ENCODE peak calls at places on chromosomes 1 and 21, in five cellular contexts. F is GM23338, N is NCI-H2107, T is NCI-H774, I is HFFc6. U is an unnamed sample.

GRCh38 chr1:27332536-27333281 is 9.1 kb upstream of the SYTL1 start:
- DNase-seq in T (no peak), N (no peak), I (no peak), F (peak), U (peak)

GRCh38 chr1:77395051-77395450 is 113.2 kb downstream of the AK5 start:
- DNase-seq in I (no peak), F (no peak), N (no peak), T (no peak), U (no peak)

GRCh38 chr1:53303651-53304515 is 24.0 kb downstream of the LRP8 start:
- DNase-seq in N (no peak), F (no peak), T (no peak), I (no peak), U (no peak)

GRCh38 chr1:219445864-219446263 is 167.0 kb downstream of the ZC3H11B start:
- DNase-seq in T (no peak), I (no peak), F (no peak), N (no peak), U (no peak)

GRCh38 chr21:44370027-44370735 is 16.8 kb downstream of the TRPM2 start:
- DNase-seq in I (peak), T (no peak), N (peak), F (peak), U (no peak)

GRCh38 chr1:208604295-208604694 is 360.1 kb upstream of the PLXNA2 start:
- DNase-seq in I (peak), T (no peak), F (no peak), N (no peak), U (no peak)

GRCh38 chr21:45310446-45310845 is 22.8 kb upstream of the POFUT2 start:
- DNase-seq in T (no peak), I (no peak), N (no peak), F (no peak), U (no peak)

GRCh38 chr1:69568435-69569280 is 936 bp downstream of the LRRC7 start:
- DNase-seq in T (no peak), N (no peak), I (no peak), F (peak), U (peak)

GRCh38 chr1:178275553-178275952 is 181.6 kb downstream of the RASAL2 start:
- DNase-seq in I (peak), N (no peak), F (no peak), T (no peak), U (peak)

GRCh38 chr1:32068891-32069590 is 3.7 kb upstream of the TMEM39B start:
- DNase-seq in T (no peak), I (peak), F (peak), N (no peak), U (peak)

GRCh38 chr1:236063919-236064673 is 794 bp downstream of the NID1 start:
- DNase-seq in T (no peak), F (peak), I (peak), N (no peak), U (peak)

GRCh38 chr1:185058886-185059285 is 13.5 kb downstream of the RNF2 start:
- DNase-seq in F (no peak), I (no peak), T (no peak), N (no peak), U (no peak)

GRCh38 chr1:206570529-206570928 is 41.7 kb downstream of the EIF2D start:
- DNase-seq in N (no peak), I (no peak), T (no peak), F (no peak), U (no peak)

GRCh38 chr1:214446772-214447556 is 104.4 kb downstream of the PTPN14 start:
- DNase-seq in I (peak), T (no peak), N (no peak), F (peak), U (peak)

GRCh38 chr1:241408170-241408569 is 51.2 kb upstream of the RGS7 start:
- DNase-seq in F (peak), T (no peak), I (peak), N (no peak), U (peak)

GRCh38 chr1:172356620-172357019 is 63.9 kb upstream of the C1orf105 start:
- DNase-seq in T (no peak), F (no peak), I (peak), N (no peak), U (no peak)

GRCh38 chr1:115838426-115838804 is 2.5 kb downstream of the NHLH2 start:
- DNase-seq in F (peak), T (no peak), I (no peak), N (no peak), U (peak)

GRCh38 chr1:110525250-110525597 is 6.2 kb upstream of the KCNA10 start:
- DNase-seq in T (no peak), N (no peak), I (no peak), F (no peak), U (no peak)

GRCh38 chr1:210669951-210670350 is 341.2 kb downstream of the HHAT start:
- DNase-seq in N (no peak), F (no peak), I (no peak), T (no peak), U (no peak)

GRCh38 chr1:234881893-234882771 is 246.5 kb downstream of the TOMM20 start:
- DNase-seq in N (no peak), T (no peak), F (no peak), I (no peak), U (no peak)

GRCh38 chr1:207713529-207713928 is 38.3 kb upstream of the CD46 start:
- DNase-seq in F (peak), N (no peak), T (no peak), I (no peak), U (no peak)

GRCh38 chr1:40314721-40315238 is 2.3 kb downstream of the COL9A2 start:
- DNase-seq in T (no peak), F (peak), N (no peak), I (no peak), U (no peak)

GRCh38 chr1:107459204-107459904 is 318.5 kb downstream of the NTNG1 start:
- DNase-seq in F (no peak), I (no peak), N (no peak), T (no peak), U (no peak)

GRCh38 chr1:31524196-31524967 is 51.9 kb upstream of the TINAGL1 start:
- DNase-seq in N (no peak), F (no peak), I (no peak), T (no peak), U (no peak)

GRCh38 chr1:56194911-56195310 is 384.5 kb downstream of the PLPP3 start:
- DNase-seq in F (no peak), T (no peak), N (no peak), I (no peak), U (no peak)

GRCh38 chr21:44529011-44529421 is 11.0 kb downstream of the KRTAP10-1 start:
- DNase-seq in F (no peak), T (no peak), N (no peak), I (no peak), U (no peak)

GRCh38 chr1:204384636-204385354 is 25.1 kb upstream of the PLEKHA6 start:
- DNase-seq in T (no peak), F (no peak), N (no peak), I (peak), U (no peak)

U was measured in mesendoderm.